ENCODE peak calls at places on chromosomes 2 and 18, in four cellular contexts. One of them, this sample, is unnamed.

GRCh38 chr2:88545118-88545517 is 82.1 kb downstream of the EIF2AK3 start:
- DNase-seq in A549: peak
- DNase-seq in K562: peak
- DNase-seq in HepG2: peak
- DNase-seq in this sample: no peak

GRCh38 chr2:212494413-212495020 is 44.1 kb downstream of the ERBB4 start:
- DNase-seq in A549: no peak
- DNase-seq in K562: no peak
- DNase-seq in HepG2: no peak
- DNase-seq in this sample: no peak

GRCh38 chr2:152694161-152694661 is 23.1 kb downstream of the PRPF40A start:
- DNase-seq in A549: peak
- DNase-seq in K562: no peak
- DNase-seq in HepG2: no peak
- DNase-seq in this sample: no peak

GRCh38 chr2:221969087-221969829 is 329.5 kb downstream of the PAX3 start:
- DNase-seq in A549: peak
- DNase-seq in K562: no peak
- DNase-seq in HepG2: peak
- DNase-seq in this sample: no peak

GRCh38 chr2:100887713-100888112 is 67.8 kb downstream of the NPAS2 start:
- DNase-seq in A549: no peak
- DNase-seq in K562: no peak
- DNase-seq in HepG2: no peak
- DNase-seq in this sample: no peak

GRCh38 chr2:42569116-42569711 is 782 bp downstream of the MTA3 start:
- DNase-seq in A549: peak
- DNase-seq in K562: peak
- DNase-seq in HepG2: peak
- DNase-seq in this sample: no peak

GRCh38 chr2:235780410-235780809 is 286.6 kb downstream of the AGAP1 start:
- DNase-seq in A549: no peak
- DNase-seq in K562: no peak
- DNase-seq in HepG2: no peak
- DNase-seq in this sample: no peak

GRCh38 chr2:176924909-176925548 is 287.6 kb upstream of the HNRNPA3 start:
- DNase-seq in A549: no peak
- DNase-seq in K562: no peak
- DNase-seq in HepG2: no peak
- DNase-seq in this sample: no peak

GRCh38 chr2:168439536-168439935 is 16.5 kb upstream of the CERS6 start:
- DNase-seq in A549: no peak
- DNase-seq in K562: no peak
- DNase-seq in HepG2: no peak
- DNase-seq in this sample: no peak

GRCh38 chr2:98903767-98904485 is 32.1 kb downstream of the CRACDL start:
- DNase-seq in A549: no peak
- DNase-seq in K562: no peak
- DNase-seq in HepG2: no peak
- DNase-seq in this sample: no peak

GRCh38 chr2:41854227-41854626 is 193.6 kb upstream of the PKDCC start:
- DNase-seq in A549: peak
- DNase-seq in K562: no peak
- DNase-seq in HepG2: no peak
- DNase-seq in this sample: no peak

GRCh38 chr2:188596054-188596453 is 304.4 kb downstream of the GULP1 start:
- DNase-seq in A549: peak
- DNase-seq in K562: no peak
- DNase-seq in HepG2: no peak
- DNase-seq in this sample: no peak

GRCh38 chr18:31801078-31801477 is 40.4 kb upstream of the SLC25A52 start:
- DNase-seq in A549: no peak
- DNase-seq in K562: no peak
- DNase-seq in HepG2: no peak
- DNase-seq in this sample: no peak

GRCh38 chr18:67218556-67218955 is 298.0 kb downstream of the DSEL start:
- DNase-seq in A549: no peak
- DNase-seq in K562: no peak
- DNase-seq in HepG2: no peak
- DNase-seq in this sample: no peak

GRCh38 chr18:31490387-31490786 is 7.6 kb upstream of the DSG2 start:
- DNase-seq in A549: peak
- DNase-seq in K562: no peak
- DNase-seq in HepG2: no peak
- DNase-seq in this sample: no peak

GRCh38 chr2:69512446-69512845 is 75.2 kb upstream of the NFU1 start:
- DNase-seq in A549: no peak
- DNase-seq in K562: no peak
- DNase-seq in HepG2: no peak
- DNase-seq in this sample: no peak

GRCh38 chr2:111975053-111975552 is 76.7 kb downstream of the MERTK start:
- DNase-seq in A549: peak
- DNase-seq in K562: no peak
- DNase-seq in HepG2: peak
- DNase-seq in this sample: peak

GRCh38 chr2:95328386-95329125 is 31.4 kb downstream of the KCNIP3 start:
- DNase-seq in A549: no peak
- DNase-seq in K562: no peak
- DNase-seq in HepG2: no peak
- DNase-seq in this sample: no peak

DNA sequence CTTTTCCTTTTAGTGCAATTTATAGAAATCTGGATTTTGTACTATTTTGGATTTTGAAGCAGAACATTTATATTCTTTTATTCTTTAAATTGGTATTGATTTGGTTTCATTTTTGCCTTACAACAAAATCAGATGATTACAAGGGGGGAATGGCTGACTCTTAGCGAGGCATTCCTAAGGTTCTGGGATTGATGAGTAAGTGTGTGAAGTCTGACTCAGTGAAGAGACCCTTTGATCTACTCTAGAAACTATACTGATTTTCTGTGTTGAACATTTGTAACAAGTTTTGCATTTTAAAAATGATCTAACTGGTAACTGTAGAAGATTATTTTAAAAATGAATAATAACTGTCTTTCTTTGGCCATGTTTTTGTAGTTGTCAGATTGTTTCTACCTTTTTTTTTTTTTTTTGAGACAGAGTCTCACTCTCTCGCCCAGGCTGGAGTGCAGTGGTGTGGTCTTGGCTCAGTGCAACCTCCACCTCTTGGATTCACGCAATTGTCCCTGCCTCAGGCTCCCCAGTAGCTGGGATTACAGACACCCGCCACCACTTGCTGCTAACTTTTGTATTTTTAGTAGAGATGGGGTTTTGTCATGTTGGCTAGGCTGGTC is 48.7 kb downstream of the TTC39C start:
- DNase-seq in A549: no peak
- DNase-seq in K562: no peak
- DNase-seq in HepG2: peak
- DNase-seq in this sample: no peak
- TF ChIP-seq RNF2 in A549: no peak
- TF ChIP-seq RNF2 in K562: no peak
- TF ChIP-seq RNF2 in HepG2: no peak
- TF ChIP-seq RNF2 in this sample: no peak

GRCh38 chr2:135198481-135198880 is 146.4 kb downstream of the RAB3GAP1 start:
- DNase-seq in A549: no peak
- DNase-seq in K562: no peak
- DNase-seq in HepG2: no peak
- DNase-seq in this sample: no peak

GRCh38 chr2:135203944-135204343 is 151.9 kb downstream of the RAB3GAP1 start:
- DNase-seq in A549: no peak
- DNase-seq in K562: no peak
- DNase-seq in HepG2: no peak
- DNase-seq in this sample: no peak

GRCh38 chr2:135202751-135203150 is 150.7 kb downstream of the RAB3GAP1 start:
- DNase-seq in A549: no peak
- DNase-seq in K562: no peak
- DNase-seq in HepG2: no peak
- DNase-seq in this sample: no peak
- TF ChIP-seq RNF2 in A549: no peak
- TF ChIP-seq RNF2 in K562: no peak
- TF ChIP-seq RNF2 in HepG2: no peak
- TF ChIP-seq RNF2 in this sample: no peak

DNA sequence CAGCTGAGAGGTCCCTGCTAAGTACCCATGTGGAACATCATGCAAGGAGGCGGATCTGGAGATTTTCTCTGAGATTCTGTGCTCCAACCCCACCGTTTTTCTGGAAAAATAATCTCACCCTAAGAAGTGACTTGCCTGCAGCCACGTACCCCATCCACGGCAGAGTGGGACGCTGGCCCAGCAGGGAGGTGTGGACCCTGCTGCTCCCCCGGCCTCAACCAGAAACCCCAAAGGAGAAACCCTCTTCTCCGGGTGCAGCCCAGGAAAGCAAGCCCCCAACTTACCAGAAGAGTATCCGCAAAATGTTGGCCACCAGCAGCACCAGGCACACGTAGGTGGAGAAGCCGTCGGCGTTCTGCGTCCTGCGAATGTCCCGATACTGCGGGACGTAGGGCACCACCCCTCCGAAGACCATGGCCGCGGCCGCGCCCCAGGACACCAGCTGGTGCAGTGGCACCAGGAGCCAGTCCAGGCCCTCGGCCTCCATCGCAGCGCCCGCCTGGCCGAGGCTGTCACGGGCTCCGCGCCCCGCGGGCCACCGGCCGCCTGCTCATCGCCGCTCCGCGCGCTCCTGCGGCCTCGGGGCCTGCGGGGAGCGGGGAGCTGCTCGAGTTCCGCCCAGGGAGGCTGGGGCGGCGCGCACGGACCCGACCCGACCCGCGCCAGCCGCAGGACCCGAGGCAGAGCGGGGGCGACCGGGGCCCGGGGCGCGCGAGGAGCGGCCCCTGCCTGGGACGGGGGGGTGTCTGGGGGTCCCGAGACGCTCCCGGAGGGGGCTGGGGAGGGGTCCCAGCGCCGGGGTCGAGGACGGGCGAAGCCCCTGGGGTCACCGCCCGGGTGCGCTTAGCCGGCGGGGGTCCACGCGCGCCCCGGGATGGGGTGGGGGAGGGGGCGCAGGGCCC is 762 bp downstream of the SLC66A2 start:
- DNase-seq in A549: no peak
- DNase-seq in K562: peak
- DNase-seq in HepG2: no peak
- DNase-seq in this sample: no peak
- TF ChIP-seq RNF2 in A549: no peak
- TF ChIP-seq RNF2 in K562: no peak
- TF ChIP-seq RNF2 in HepG2: no peak
- TF ChIP-seq RNF2 in this sample: no peak

GRCh38 chr2:149858916-149859634 is 271.5 kb upstream of the MMADHC start:
- DNase-seq in A549: peak
- DNase-seq in K562: no peak
- DNase-seq in HepG2: no peak
- DNase-seq in this sample: no peak

GRCh38 chr2:149861034-149861433 is 273.5 kb upstream of the MMADHC start:
- DNase-seq in A549: no peak
- DNase-seq in K562: no peak
- DNase-seq in HepG2: no peak
- DNase-seq in this sample: no peak

GRCh38 chr2:149858214-149858613 is 270.6 kb upstream of the MMADHC start:
- DNase-seq in A549: no peak
- DNase-seq in K562: no peak
- DNase-seq in HepG2: no peak
- DNase-seq in this sample: no peak

GRCh38 chr2:149863227-149863626 is 275.7 kb upstream of the MMADHC start:
- DNase-seq in A549: no peak
- DNase-seq in K562: no peak
- DNase-seq in HepG2: no peak
- DNase-seq in this sample: no peak

DNA sequence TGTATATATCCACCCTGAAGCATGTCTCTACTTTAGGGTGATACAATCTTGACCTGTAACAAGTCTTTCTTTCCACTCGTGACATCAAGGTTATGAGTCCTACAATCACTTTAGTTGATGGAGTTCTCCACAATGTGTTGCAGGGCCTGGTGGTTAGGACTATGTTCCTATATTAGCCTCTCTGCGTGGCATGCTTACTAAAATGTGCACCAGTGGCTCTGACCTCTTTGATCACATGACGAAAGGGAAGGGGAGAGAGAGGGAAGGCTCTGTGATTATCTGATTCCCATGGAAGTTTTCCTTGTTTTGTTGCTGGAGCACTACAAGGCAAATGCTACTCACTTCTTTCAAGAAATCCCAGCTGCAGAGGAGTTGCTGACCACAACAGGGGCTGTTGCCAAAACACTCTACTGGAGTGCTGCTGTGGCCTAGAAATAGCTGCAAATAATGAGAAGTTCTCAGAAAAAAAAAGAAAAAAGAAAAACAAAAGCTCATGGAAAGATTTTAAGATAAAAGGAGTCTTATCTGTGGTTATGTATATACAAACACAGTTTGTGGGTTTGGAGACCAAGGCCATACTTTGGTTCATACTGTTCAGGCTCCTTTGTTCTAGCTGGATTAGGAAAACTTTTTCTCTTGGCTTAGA is 272.8 kb upstream of the MMADHC start:
- DNase-seq in A549: no peak
- DNase-seq in K562: no peak
- DNase-seq in HepG2: peak
- DNase-seq in this sample: no peak
- TF ChIP-seq RNF2 in A549: no peak
- TF ChIP-seq RNF2 in K562: no peak
- TF ChIP-seq RNF2 in HepG2: no peak
- TF ChIP-seq RNF2 in this sample: no peak

GRCh38 chr2:102050854-102051391 is 59.2 kb downstream of the IL1R2 start:
- DNase-seq in A549: no peak
- DNase-seq in K562: peak
- DNase-seq in HepG2: peak
- DNase-seq in this sample: no peak
- TF ChIP-seq RNF2 in A549: no peak
- TF ChIP-seq RNF2 in K562: no peak
- TF ChIP-seq RNF2 in HepG2: no peak
- TF ChIP-seq RNF2 in this sample: no peak

GRCh38 chr2:64400733-64401500 is 53.0 kb upstream of the LGALSL start:
- DNase-seq in A549: no peak
- DNase-seq in K562: no peak
- DNase-seq in HepG2: peak
- DNase-seq in this sample: no peak
- TF ChIP-seq RNF2 in A549: no peak
- TF ChIP-seq RNF2 in K562: no peak
- TF ChIP-seq RNF2 in HepG2: no peak
- TF ChIP-seq RNF2 in this sample: no peak

DNA sequence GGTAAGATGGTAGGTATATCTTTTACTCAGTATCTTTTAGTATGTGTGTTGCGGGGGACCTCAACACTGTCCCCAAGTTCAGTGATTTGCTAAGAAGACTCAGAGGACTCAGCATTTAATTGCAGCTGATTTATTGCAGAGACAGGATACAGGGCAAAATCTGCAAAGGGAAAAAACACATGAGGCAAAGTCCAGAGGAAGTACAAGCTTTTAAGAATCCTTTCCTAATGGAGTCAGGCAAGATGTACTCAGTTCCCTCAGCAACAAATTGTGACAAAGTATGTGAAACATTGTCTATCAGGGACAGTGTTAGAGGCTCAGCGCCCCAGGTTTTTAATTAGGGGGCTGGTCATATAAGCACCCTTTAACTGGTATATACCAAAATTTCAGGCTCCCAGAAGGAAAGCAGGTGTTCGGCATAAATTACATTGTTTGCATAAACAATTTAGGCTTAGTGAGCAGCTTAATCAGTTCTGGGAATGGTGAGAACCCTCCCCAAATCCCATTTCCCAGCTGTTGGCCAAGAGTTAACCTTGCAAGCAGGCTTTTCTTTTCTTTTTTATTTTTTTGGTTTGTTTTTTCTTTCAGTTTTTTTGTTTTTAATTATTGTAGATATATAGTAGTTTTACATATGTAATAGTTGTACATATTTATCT is 41.7 kb downstream of the RAB3GAP1 start:
- DNase-seq in A549: no peak
- DNase-seq in K562: no peak
- DNase-seq in HepG2: peak
- DNase-seq in this sample: no peak
- TF ChIP-seq RNF2 in A549: no peak
- TF ChIP-seq RNF2 in K562: no peak
- TF ChIP-seq RNF2 in HepG2: no peak
- TF ChIP-seq RNF2 in this sample: no peak